ENCODE peak calls at places on chromosomes 11 and 22, in nine cellular contexts. One of them, this sample, is unnamed.

GRCh38 chr22:31828739-31829138 is 74.9 kb downstream of the DEPDC5 start:
- DNase-seq in GF-D8: no peak
- DNase-seq in stomach: no peak
- DNase-seq in stimulated activated naive CD8-positive, alpha-beta T cell treated with anti-CD3 and anti-CD28 coated beads, Interleukin-15, Interleukin-2, amounts not matched to agents 100 U/mL and 50 U/mL, for 24 hours: no peak
- DNase-seq in brain pericyte: peak; percentile 33
- DNase-seq in AG04449: no peak
- DNase-seq in Right ventricle myocardium superior: no peak
- DNase-seq in non-pigmented ciliary epithelial cell: no peak
- DNase-seq in SW480: no peak
- DNase-seq in this sample: no peak

GRCh38 chr11:3157381-3158130 is 7.6 kb downstream of the OSBPL5 start:
- DNase-seq in non-pigmented ciliary epithelial cell: no peak
- DNase-seq in brain pericyte: no peak
- DNase-seq in Right ventricle myocardium superior: peak; percentile 39
- DNase-seq in stimulated activated naive CD8-positive, alpha-beta T cell treated with anti-CD3 and anti-CD28 coated beads, Interleukin-15, Interleukin-2, amounts not matched to agents 100 U/mL and 50 U/mL, for 24 hours: no peak
- DNase-seq in stomach: no peak
- DNase-seq in AG04449: no peak
- DNase-seq in GF-D8: no peak
- DNase-seq in SW480: peak; percentile 54
- DNase-seq in this sample: no peak

GRCh38 chr11:105202844-105203548 is 63.4 kb upstream of the CARD18 start:
- DNase-seq in stomach: no peak
- DNase-seq in Right ventricle myocardium superior: no peak
- DNase-seq in non-pigmented ciliary epithelial cell: no peak
- DNase-seq in GF-D8: no peak
- DNase-seq in brain pericyte: no peak
- DNase-seq in SW480: peak; percentile 59
- DNase-seq in stimulated activated naive CD8-positive, alpha-beta T cell treated with anti-CD3 and anti-CD28 coated beads, Interleukin-15, Interleukin-2, amounts not matched to agents 100 U/mL and 50 U/mL, for 24 hours: no peak
- DNase-seq in AG04449: no peak
- DNase-seq in this sample: no peak

GRCh38 chr11:64343740-64344133 is 3.7 kb downstream of the CCDC88B start:
- DNase-seq in stomach: peak; percentile 44
- DNase-seq in non-pigmented ciliary epithelial cell: no peak
- DNase-seq in GF-D8: no peak
- DNase-seq in Right ventricle myocardium superior: no peak
- DNase-seq in stimulated activated naive CD8-positive, alpha-beta T cell treated with anti-CD3 and anti-CD28 coated beads, Interleukin-15, Interleukin-2, amounts not matched to agents 100 U/mL and 50 U/mL, for 24 hours: peak; percentile 31
- DNase-seq in SW480: no peak
- DNase-seq in AG04449: no peak
- DNase-seq in brain pericyte: no peak
- DNase-seq in this sample: no peak

GRCh38 chr22:27851974-27852713 is 50.6 kb upstream of the MN1 start:
- DNase-seq in GF-D8: no peak
- DNase-seq in brain pericyte: no peak
- DNase-seq in non-pigmented ciliary epithelial cell: no peak
- DNase-seq in stimulated activated naive CD8-positive, alpha-beta T cell treated with anti-CD3 and anti-CD28 coated beads, Interleukin-15, Interleukin-2, amounts not matched to agents 100 U/mL and 50 U/mL, for 24 hours: no peak
- DNase-seq in Right ventricle myocardium superior: no peak
- DNase-seq in stomach: no peak
- DNase-seq in AG04449: no peak
- DNase-seq in SW480: no peak
- DNase-seq in this sample: no peak

GRCh38 chr11:11036185-11037161 is 178.6 kb upstream of the ZBED5 start:
- DNase-seq in non-pigmented ciliary epithelial cell: peak; percentile 31
- DNase-seq in SW480: peak; percentile 76
- DNase-seq in GF-D8: no peak
- DNase-seq in stimulated activated naive CD8-positive, alpha-beta T cell treated with anti-CD3 and anti-CD28 coated beads, Interleukin-15, Interleukin-2, amounts not matched to agents 100 U/mL and 50 U/mL, for 24 hours: peak; percentile 13
- DNase-seq in brain pericyte: no peak
- DNase-seq in AG04449: no peak
- DNase-seq in Right ventricle myocardium superior: no peak
- DNase-seq in stomach: no peak
- DNase-seq in this sample: peak; percentile 53

GRCh38 chr11:64359712-64360402 is 895 bp downstream of the RPS6KA4 start:
- DNase-seq in brain pericyte: no peak
- DNase-seq in SW480: no peak
- DNase-seq in GF-D8: no peak
- DNase-seq in stimulated activated naive CD8-positive, alpha-beta T cell treated with anti-CD3 and anti-CD28 coated beads, Interleukin-15, Interleukin-2, amounts not matched to agents 100 U/mL and 50 U/mL, for 24 hours: peak; percentile 39
- DNase-seq in AG04449: no peak
- DNase-seq in stomach: peak; percentile 46
- DNase-seq in non-pigmented ciliary epithelial cell: no peak
- DNase-seq in Right ventricle myocardium superior: no peak
- DNase-seq in this sample: no peak

GRCh38 chr11:77396911-77397310 is 77.0 kb downstream of the PAK1 start:
- DNase-seq in stomach: no peak
- DNase-seq in Right ventricle myocardium superior: no peak
- DNase-seq in SW480: no peak
- DNase-seq in brain pericyte: no peak
- DNase-seq in non-pigmented ciliary epithelial cell: no peak
- DNase-seq in AG04449: no peak
- DNase-seq in stimulated activated naive CD8-positive, alpha-beta T cell treated with anti-CD3 and anti-CD28 coated beads, Interleukin-15, Interleukin-2, amounts not matched to agents 100 U/mL and 50 U/mL, for 24 hours: no peak
- DNase-seq in GF-D8: no peak
- DNase-seq in this sample: no peak

GRCh38 chr22:24156146-24156914 is 25.0 kb upstream of the SUSD2 start:
- DNase-seq in Right ventricle myocardium superior: peak; percentile 57
- DNase-seq in AG04449: no peak
- DNase-seq in stomach: peak; percentile 45
- DNase-seq in brain pericyte: no peak
- DNase-seq in non-pigmented ciliary epithelial cell: no peak
- DNase-seq in GF-D8: peak; percentile 47
- DNase-seq in stimulated activated naive CD8-positive, alpha-beta T cell treated with anti-CD3 and anti-CD28 coated beads, Interleukin-15, Interleukin-2, amounts not matched to agents 100 U/mL and 50 U/mL, for 24 hours: peak; percentile 74
- DNase-seq in SW480: peak; percentile 31
- DNase-seq in this sample: no peak